ENCODE peak calls at places on chromosomes 2 and 18, in five cellular contexts. F is K562; J is thoracic aorta; H is cardiac muscle cell; A is CD4-positive, alpha-beta T cell. C is an unnamed sample.

GRCh38 chr18:41955688-41956087 is 654 bp downstream of the PIK3C3 start:
- DNase-seq in F (no peak), J (no peak), H (no peak), A (no peak), C (peak)

GRCh38 chr18:61129001-61129400 is 204.2 kb upstream of the CDH20 start:
- DNase-seq in F (no peak), J (no peak), H (no peak), A (no peak), C (no peak)

GRCh38 chr2:212831671-212832199 is 293.1 kb upstream of the ERBB4 start:
- DNase-seq in F (no peak), J (no peak), H (no peak), A (no peak), C (no peak)

GRCh38 chr2:60808330-60808801 is 52.3 kb downstream of the PAPOLG start:
- DNase-seq in F (peak), J (no peak), H (no peak), A (no peak), C (no peak)

GRCh38 chr18:50074404-50074803 is 120.5 kb downstream of the MYO5B start:
- DNase-seq in F (no peak), J (no peak), H (no peak), A (no peak), C (no peak)

GRCh38 chr2:148391324-148391723 is 253.2 kb upstream of the EPC2 start:
- DNase-seq in F (no peak), J (no peak), H (no peak), A (no peak), C (peak)

GRCh38 chr2:173150963-173151362 is 75.3 kb downstream of the MAP3K20 start:
- DNase-seq in F (no peak), J (no peak), H (no peak), A (no peak), C (peak)

GRCh38 chr2:133977385-133977784 is 276.5 kb upstream of the MGAT5 start:
- DNase-seq in F (no peak), J (no peak), H (no peak), A (no peak), C (no peak)

GRCh38 chr18:77162580-77162979 is 30.0 kb upstream of the MBP start:
- DNase-seq in F (no peak), J (no peak), H (no peak), A (no peak), C (no peak)
- H3K27ac ChIP-seq in F (no peak), J (no peak), H (no peak), A (no peak), C (peak)

DNA sequence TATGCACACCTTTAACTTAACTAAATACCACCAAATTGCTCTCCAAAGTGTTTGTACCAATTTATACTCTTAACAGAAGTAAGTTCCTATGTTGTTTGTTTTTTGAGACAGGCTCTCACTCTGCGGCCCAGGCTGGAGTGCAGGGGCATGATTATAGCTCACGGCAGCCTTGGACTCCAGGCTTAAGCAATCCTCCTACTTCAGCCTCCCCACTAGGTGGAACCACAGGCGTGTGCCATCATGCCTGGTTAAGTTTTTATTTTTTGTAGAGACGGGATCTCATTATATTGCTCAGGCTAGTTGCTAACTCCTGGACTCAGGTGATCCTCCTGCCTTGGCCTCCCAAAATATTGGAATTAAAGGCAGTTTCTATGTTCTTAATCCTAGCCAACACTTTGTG is 13.1 kb upstream of the NAB1 start:
- DNase-seq in F (no peak), J (no peak), H (no peak), A (no peak), C (no peak)
- TF ChIP-seq CTCF in F (peak), J (no peak), H (peak), A (no peak), C (peak)

GRCh38 chr18:7157760-7158159 is 40.2 kb upstream of the LAMA1 start:
- DNase-seq in F (no peak), J (no peak), H (no peak), A (no peak), C (no peak)
- H3K27ac ChIP-seq in F (no peak), J (no peak), H (no peak), A (no peak), C (no peak)

DNA sequence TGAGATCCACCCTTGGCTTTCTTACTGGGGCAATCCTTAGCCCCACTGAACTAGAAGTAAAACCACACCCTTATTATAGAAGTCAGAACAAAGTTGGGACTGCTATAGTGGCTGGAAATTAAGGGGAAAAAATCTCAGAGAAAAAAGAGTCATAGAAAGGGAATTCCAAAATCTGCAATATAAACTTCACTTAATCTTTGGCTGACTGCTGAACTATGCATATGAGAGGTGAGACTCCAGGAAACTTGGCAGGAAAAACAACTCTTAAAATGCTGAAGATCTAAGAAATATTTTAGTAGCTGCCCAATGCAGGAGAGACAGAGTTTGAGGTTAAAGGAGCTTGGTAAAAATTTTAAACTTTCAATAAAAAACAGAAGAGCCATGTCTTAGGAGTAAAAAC is 201.8 kb upstream of the FN1 start:
- DNase-seq in F (no peak), J (no peak), H (no peak), A (no peak), C (no peak)
- TF ChIP-seq CTCF in F (no peak), J (no peak), H (no peak), A (no peak), C (no peak)

GRCh38 chr2:169571571-169571970 is 2.1 kb downstream of the FASTKD1 start:
- DNase-seq in F (no peak), J (no peak), H (no peak), A (no peak), C (no peak)

GRCh38 chr2:169572821-169573159 is 875 bp downstream of the FASTKD1 start:
- DNase-seq in F (no peak), J (no peak), H (no peak), A (no peak), C (no peak)

GRCh38 chr2:169573160-169573973 is at the start of gene FASTKD1:
- DNase-seq in F (peak), J (peak), H (peak), A (peak), C (peak)

GRCh38 chr2:169572189-169572588 is 1.5 kb downstream of the FASTKD1 start:
- DNase-seq in F (no peak), J (no peak), H (no peak), A (no peak), C (no peak)

DNA sequence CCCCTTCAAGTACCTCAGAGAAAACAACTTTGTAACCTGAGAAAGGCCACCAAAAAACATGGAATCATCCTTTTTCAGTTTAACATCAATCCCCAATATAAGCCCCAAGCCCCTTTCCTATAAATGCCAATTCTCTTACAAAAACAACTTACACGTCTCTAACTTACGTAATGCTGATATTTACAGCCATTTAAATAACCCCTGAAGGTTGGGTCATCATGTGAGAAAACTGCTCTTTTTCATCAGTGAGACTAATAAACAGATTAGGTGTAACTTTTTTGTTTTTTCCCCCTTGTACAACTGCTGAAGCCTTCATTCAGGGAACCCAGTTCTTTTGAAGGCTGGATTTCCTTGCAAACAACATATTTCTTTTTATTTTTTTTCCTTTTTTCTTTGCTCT is 3.7 kb downstream of the FASTKD1 start:
- DNase-seq in F (no peak), J (no peak), H (no peak), A (no peak), C (no peak)
- H3K27ac ChIP-seq in F (peak), J (no peak), H (no peak), A (no peak), C (no peak)